ENCODE peak calls at places on chromosomes 2 and 18, in five cellular contexts. K is posterior cingulate gyrus, W is fibroblast of the conjunctiva, O is GM23338, A is astrocyte of the hippocampus. H is an unnamed sample.

GRCh38 chr2:242030226-242030575 is 160.7 kb downstream of the RTP5 start:
- DNase-seq in O (no peak), K (no peak), A (no peak), W (no peak), H (no peak)

GRCh38 chr2:45710468-45710867 is 59.0 kb downstream of the PRKCE start:
- DNase-seq in O (no peak), A (no peak), K (no peak), W (no peak), H (no peak)

GRCh38 chr2:62471816-62472215 is 34.2 kb downstream of the TMEM17 start:
- DNase-seq in K (peak; percentile 40), A (no peak), O (no peak), W (no peak), H (no peak)

GRCh38 chr2:178428396-178428806 is 22.6 kb downstream of the PRKRA start:
- DNase-seq in W (no peak), A (no peak), O (no peak), K (no peak), H (no peak)

GRCh38 chr18:24588440-24588839 is 128.0 kb downstream of the HRH4 start:
- DNase-seq in O (no peak), W (no peak), A (no peak), K (no peak), H (no peak)

GRCh38 chr18:3255611-3256165 is 6.2 kb upstream of the MYL12B start:
- DNase-seq in K (no peak), A (no peak), W (no peak), O (no peak), H (no peak)

GRCh38 chr2:11215407-11215806 is 60.1 kb downstream of the SLC66A3 start:
- DNase-seq in A (no peak), O (no peak), W (no peak), K (no peak), H (no peak)

GRCh38 chr2:101387151-101387807 is at the start of gene CREG2:
- DNase-seq in O (peak; percentile 85), A (peak; percentile 85), K (peak; percentile 62), W (no peak), H (peak; percentile 74)

GRCh38 chr18:8513249-8513648 is 96.0 kb upstream of the RAB12 start:
- DNase-seq in O (no peak), W (no peak), A (no peak), K (no peak), H (no peak)

GRCh38 chr2:162368494-162368893 is 24.6 kb downstream of the GCA start:
- DNase-seq in A (no peak), W (no peak), O (no peak), K (no peak), H (no peak)